ENCODE peak calls at places on chromosomes 5 and 9, in eight cellular contexts. I is suprapubic skin, K is prostate gland, Y is A549, B is uterus, V is testis, X is endothelial cell of umbilical vein, W is adrenal gland. M is an unnamed sample.

GRCh38 chr9:110173322-110173642 is 34.7 kb downstream of the C9orf152 start:
- DNase-seq in I (no peak), K (no peak), Y (no peak), B (no peak), V (no peak), X (no peak), W (no peak), M (no peak)

GRCh38 chr9:93683331-93684134 is 107.1 kb downstream of the PHF2 start:
- DNase-seq in I (no peak), K (peak), Y (no peak), B (no peak), V (peak), X (no peak), W (no peak), M (no peak)

GRCh38 chr5:72752909-72753308 is 63.6 kb upstream of the TNPO1 start:
- DNase-seq in I (no peak), K (no peak), Y (no peak), B (no peak), V (no peak), X (no peak), W (no peak), M (no peak)

GRCh38 chr5:168433982-168434381 is 52.3 kb upstream of the RARS1 start:
- DNase-seq in I (no peak), K (no peak), Y (no peak), B (no peak), V (peak), X (no peak), W (no peak), M (no peak)

GRCh38 chr5:84602371-84602771 is 217.7 kb upstream of the EDIL3 start:
- DNase-seq in I (no peak), K (no peak), Y (no peak), B (no peak), V (no peak), X (no peak), W (no peak), M (no peak)

GRCh38 chr9:137387034-137387890 is 35.7 kb downstream of the EXD3 start:
- DNase-seq in I (no peak), K (no peak), Y (no peak), B (no peak), V (no peak), X (peak), W (no peak), M (no peak)

GRCh38 chr5:95858023-95858461 is 35.5 kb upstream of the GLRX start:
- DNase-seq in I (no peak), K (no peak), Y (no peak), B (peak), V (no peak), X (peak), W (peak), M (peak)

GRCh38 chr9:125172351-125172750 is 17.3 kb downstream of the PPP6C start:
- DNase-seq in I (no peak), K (no peak), Y (no peak), B (no peak), V (no peak), X (peak), W (no peak), M (no peak)

GRCh38 chr9:70444904-70445303 is 30.4 kb upstream of the KLF9 start:
- DNase-seq in I (no peak), K (no peak), Y (no peak), B (no peak), V (no peak), X (no peak), W (no peak), M (no peak)

GRCh38 chr5:9782806-9783560 is 152.8 kb upstream of the TAS2R1 start:
- DNase-seq in I (no peak), K (no peak), Y (no peak), B (no peak), V (no peak), X (no peak), W (no peak), M (no peak)

GRCh38 chr9:101307041-101307440 is 77.8 kb downstream of the BAAT start:
- DNase-seq in I (no peak), K (peak), Y (no peak), B (no peak), V (no peak), X (peak), W (peak), M (no peak)

GRCh38 chr9:81855538-81855937 is 72.7 kb upstream of the SPATA31D4 start:
- DNase-seq in I (no peak), K (no peak), Y (no peak), B (no peak), V (no peak), X (no peak), W (no peak), M (no peak)

GRCh38 chr9:89022071-89022721 is 30.9 kb downstream of the S1PR3 start:
- DNase-seq in I (no peak), K (peak), Y (no peak), B (peak), V (no peak), X (no peak), W (peak), M (no peak)

GRCh38 chr9:130939405-130939941 is 426 bp upstream of the FIBCD1 start:
- DNase-seq in I (no peak), K (no peak), Y (no peak), B (no peak), V (no peak), X (no peak), W (no peak), M (no peak)

GRCh38 chr5:95087819-95088317 is 197.0 kb downstream of the MCTP1 start:
- DNase-seq in I (no peak), K (no peak), Y (no peak), B (no peak), V (no peak), X (no peak), W (no peak), M (no peak)

GRCh38 chr9:22005700-22006605 is 3.2 kb downstream of the CDKN2B start:
- DNase-seq in I (no peak), K (no peak), Y (no peak), B (no peak), V (no peak), X (no peak), W (no peak), M (no peak)

GRCh38 chr5:123209163-123210013 is 120.3 kb downstream of the PRDM6 start:
- DNase-seq in I (no peak), K (no peak), Y (peak), B (no peak), V (no peak), X (peak), W (no peak), M (no peak)

GRCh38 chr9:79524266-79524665 is 47.5 kb upstream of the TLE4 start:
- DNase-seq in I (no peak), K (no peak), Y (no peak), B (no peak), V (no peak), X (no peak), W (no peak), M (no peak)

GRCh38 chr5:139246394-139246793 is 47.1 kb upstream of the MATR3 start:
- DNase-seq in I (no peak), K (no peak), Y (no peak), B (no peak), V (no peak), X (peak), W (no peak), M (no peak)

GRCh38 chr9:133467101-133467500 is 7.3 kb downstream of the CACFD1 start:
- DNase-seq in I (no peak), K (no peak), Y (no peak), B (no peak), V (no peak), X (no peak), W (no peak), M (no peak)

GRCh38 chr5:180161420-180162303 is 47.3 kb downstream of the RASGEF1C start:
- DNase-seq in I (peak), K (no peak), Y (no peak), B (no peak), V (peak), X (no peak), W (no peak), M (peak)

GRCh38 chr9:72102520-72102919 is 42.1 kb upstream of the C9orf57 start:
- DNase-seq in I (no peak), K (no peak), Y (no peak), B (no peak), V (no peak), X (no peak), W (no peak), M (no peak)

GRCh38 chr5:134575316-134575715 is 49.8 kb downstream of the JADE2 start:
- DNase-seq in I (no peak), K (no peak), Y (no peak), B (no peak), V (no peak), X (no peak), W (no peak), M (no peak)

GRCh38 chr9:136665704-136666363 is 3.1 kb downstream of the EGFL7 start:
- DNase-seq in I (no peak), K (no peak), Y (peak), B (no peak), V (no peak), X (no peak), W (no peak), M (no peak)

GRCh38 chr5:159053216-159053615 is 46.5 kb downstream of the EBF1 start:
- DNase-seq in I (no peak), K (no peak), Y (no peak), B (no peak), V (no peak), X (no peak), W (no peak), M (no peak)
- H3K4me3 ChIP-seq in I (no peak), K (no peak), Y (no peak), B (no peak), V (no peak), X (no peak), W (no peak), M (no peak)

DNA sequence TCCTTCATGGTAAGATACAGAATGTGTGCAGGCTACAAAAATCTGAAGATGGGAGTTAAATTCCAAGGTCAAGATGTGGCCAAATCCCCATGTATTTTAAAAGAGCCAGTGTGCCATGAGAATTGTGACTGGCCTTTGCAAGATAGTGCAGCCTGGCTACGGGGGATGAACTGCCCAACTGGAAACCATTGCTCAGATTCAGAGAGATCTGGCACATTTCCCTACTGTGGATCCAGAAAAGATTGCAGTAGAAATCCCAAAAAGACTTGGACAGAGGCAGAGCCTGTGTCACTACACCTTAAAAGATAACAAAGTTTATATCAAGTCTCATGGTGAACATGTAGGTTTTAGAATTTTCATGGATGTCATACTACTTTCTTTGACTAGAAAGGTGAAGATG is 26.2 kb downstream of the SLC12A2 start:
- DNase-seq in I (no peak), K (no peak), Y (no peak), B (no peak), V (no peak), X (no peak), W (no peak), M (no peak)
- H3K27ac ChIP-seq in I (no peak), K (no peak), Y (no peak), B (no peak), V (no peak), X (no peak), W (no peak), M (no peak)

GRCh38 chr5:40678021-40678939 is 1.4 kb upstream of the PTGER4 start:
- DNase-seq in I (no peak), K (no peak), Y (no peak), B (no peak), V (no peak), X (peak), W (no peak), M (no peak)

GRCh38 chr5:40680741-40681350 is 1.1 kb downstream of the PTGER4 start:
- DNase-seq in I (no peak), K (peak), Y (no peak), B (peak), V (peak), X (peak), W (no peak), M (peak)

GRCh38 chr5:40681351-40682311 is 1.9 kb downstream of the PTGER4 start:
- DNase-seq in I (peak), K (no peak), Y (no peak), B (no peak), V (peak), X (peak), W (no peak), M (peak)

GRCh38 chr5:40679071-40679997 is at the start of gene PTGER4:
- DNase-seq in I (peak), K (peak), Y (peak), B (peak), V (peak), X (peak), W (peak), M (peak)

DNA sequence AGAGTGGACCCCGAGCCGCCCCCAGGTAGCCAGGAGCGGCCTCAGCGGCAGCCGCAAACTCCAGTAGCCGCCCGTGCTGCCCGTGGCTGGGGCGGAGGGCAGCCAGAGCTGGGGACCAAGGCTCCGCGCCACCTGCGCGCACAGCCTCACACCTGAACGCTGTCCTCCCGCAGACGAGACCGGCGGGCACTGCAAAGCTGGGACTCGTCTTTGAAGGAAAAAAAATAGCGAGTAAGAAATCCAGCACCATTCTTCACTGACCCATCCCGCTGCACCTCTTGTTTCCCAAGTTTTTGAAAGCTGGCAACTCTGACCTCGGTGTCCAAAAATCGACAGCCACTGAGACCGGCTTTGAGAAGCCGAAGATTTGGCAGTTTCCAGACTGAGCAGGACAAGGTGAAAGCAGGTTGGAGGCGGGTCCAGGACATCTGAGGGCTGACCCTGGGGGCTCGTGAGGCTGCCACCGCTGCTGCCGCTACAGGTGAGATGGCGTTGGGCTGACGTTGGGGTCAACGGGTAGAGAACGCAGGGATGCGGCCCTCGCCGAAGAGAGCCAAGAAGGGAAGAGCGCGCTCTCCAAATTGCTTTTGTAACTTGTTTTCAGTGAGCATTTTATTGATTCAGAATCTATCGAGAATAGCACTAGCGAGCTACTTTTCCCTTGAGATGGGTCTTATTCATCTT is 425 bp downstream of the PTGER4 start:
- DNase-seq in I (no peak), K (peak), Y (no peak), B (no peak), V (no peak), X (no peak), W (no peak), M (peak)
- TF ChIP-seq POLR2A in I (no peak), K (no peak), Y (no peak), B (no peak), V (no peak), X (no peak), W (no peak), M (no peak)

DNA sequence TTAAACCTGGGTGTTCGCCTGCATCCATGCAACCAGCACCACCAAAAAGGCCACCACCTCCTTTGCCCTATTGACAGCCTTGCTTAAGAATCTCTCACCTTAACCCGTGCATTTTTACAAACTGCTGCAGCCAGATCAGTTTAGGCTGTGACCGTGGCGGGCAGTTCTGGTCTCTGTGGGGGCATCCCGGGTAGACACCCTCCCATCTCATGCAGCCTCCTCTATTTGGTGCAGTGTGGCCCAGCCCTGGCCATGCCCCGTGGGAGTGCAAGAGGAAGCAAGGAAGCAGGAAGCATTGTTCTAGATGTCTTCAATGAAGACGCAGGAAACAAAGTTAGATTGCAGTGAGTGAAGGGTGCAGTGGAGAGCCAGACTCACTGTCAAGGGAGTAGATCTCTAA is 108.8 kb upstream of the MVB12B start:
- DNase-seq in I (no peak), K (no peak), Y (no peak), B (no peak), V (no peak), X (no peak), W (no peak), M (no peak)
- H3K4me3 ChIP-seq in I (no peak), K (no peak), Y (no peak), B (no peak), V (no peak), X (no peak), W (no peak), M (no peak)

DNA sequence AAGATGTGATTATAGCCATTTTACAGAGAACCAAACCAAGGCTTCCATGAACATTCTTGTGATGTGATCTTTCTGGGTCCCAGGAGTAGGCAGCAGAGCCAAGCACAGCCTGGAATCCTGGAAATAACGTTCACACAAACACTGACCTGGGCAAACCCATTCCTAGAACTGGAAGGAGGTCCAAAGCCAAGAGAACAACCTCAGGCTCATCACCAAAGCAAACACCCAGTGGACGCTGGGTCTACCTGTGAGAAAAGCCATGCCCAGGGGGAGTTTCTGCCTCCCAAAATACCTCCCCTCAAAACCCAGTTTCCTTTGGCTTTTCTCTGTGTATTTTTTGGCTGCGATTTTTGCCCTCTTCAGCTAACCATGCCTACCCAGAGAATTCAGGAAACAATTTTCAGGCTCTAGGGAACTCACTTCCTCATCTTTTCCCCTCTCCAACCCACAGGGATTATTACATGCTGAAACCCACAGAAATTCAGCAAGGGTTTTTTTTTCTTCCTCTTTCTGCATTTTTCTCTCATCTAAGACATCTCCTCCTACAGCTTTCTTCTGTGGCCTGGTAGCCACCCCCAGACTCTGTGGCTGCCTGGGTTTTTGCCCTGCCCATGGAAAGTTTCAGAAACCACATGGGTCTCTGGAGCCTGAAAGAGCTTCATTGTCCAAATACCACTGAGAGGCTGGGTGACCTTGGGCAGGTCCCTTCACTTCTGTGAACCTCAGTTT is 75.0 kb downstream of the TNC start:
- DNase-seq in I (no peak), K (no peak), Y (no peak), B (no peak), V (no peak), X (no peak), W (no peak), M (no peak)
- H3K27ac ChIP-seq in I (no peak), K (no peak), Y (no peak), B (no peak), V (no peak), X (no peak), W (no peak), M (peak)

GRCh38 chr5:2184563-2185540 is 302.1 kb upstream of the IRX4 start:
- DNase-seq in I (no peak), K (no peak), Y (no peak), B (no peak), V (no peak), X (no peak), W (peak), M (no peak)
- TF ChIP-seq POLR2A in I (no peak), K (no peak), Y (no peak), B (no peak), V (no peak), X (no peak), W (no peak), M (no peak)

M was measured in sigmoid colon.